ENCODE peak calls at places on chromosomes 13 and 19, in ten cellular contexts. One of them, this sample, is unnamed.

GRCh38 chr13:30791354-30791921 is 56.1 kb downstream of the ALOX5AP start:
- DNase-seq in CD4-positive, alpha-beta T cell: no peak
- DNase-seq in HFF-Myc: peak
- DNase-seq in heart right ventricle: peak
- DNase-seq in foreskin fibroblast: peak
- DNase-seq in lower leg skin: no peak
- DNase-seq in endothelial cell: no peak
- DNase-seq in AG09319: peak
- DNase-seq in B cell: no peak
- DNase-seq in endodermal cell: no peak
- DNase-seq in this sample: no peak

GRCh38 chr19:49224856-49225255 is 67.3 kb downstream of the TRPM4 start:
- DNase-seq in CD4-positive, alpha-beta T cell: no peak
- DNase-seq in HFF-Myc: no peak
- DNase-seq in heart right ventricle: peak
- DNase-seq in foreskin fibroblast: peak
- DNase-seq in lower leg skin: no peak
- DNase-seq in endothelial cell: peak
- DNase-seq in AG09319: no peak
- DNase-seq in B cell: no peak
- DNase-seq in endodermal cell: peak
- DNase-seq in this sample: no peak

GRCh38 chr19:49409441-49410029 is 13.7 kb downstream of the PTH2 start:
- DNase-seq in CD4-positive, alpha-beta T cell: no peak
- DNase-seq in HFF-Myc: no peak
- DNase-seq in heart right ventricle: no peak
- DNase-seq in foreskin fibroblast: no peak
- DNase-seq in lower leg skin: no peak
- DNase-seq in endothelial cell: no peak
- DNase-seq in AG09319: no peak
- DNase-seq in B cell: peak
- DNase-seq in endodermal cell: no peak
- DNase-seq in this sample: no peak

GRCh38 chr19:15575406-15575805 is 39.6 kb upstream of the CYP4F8 start:
- DNase-seq in CD4-positive, alpha-beta T cell: no peak
- DNase-seq in HFF-Myc: no peak
- DNase-seq in heart right ventricle: no peak
- DNase-seq in foreskin fibroblast: no peak
- DNase-seq in lower leg skin: peak
- DNase-seq in endothelial cell: no peak
- DNase-seq in AG09319: no peak
- DNase-seq in B cell: no peak
- DNase-seq in endodermal cell: no peak
- DNase-seq in this sample: no peak

GRCh38 chr13:109785141-109785891 is 1.1 kb downstream of the IRS2 start:
- DNase-seq in CD4-positive, alpha-beta T cell: no peak
- DNase-seq in HFF-Myc: no peak
- DNase-seq in heart right ventricle: peak
- DNase-seq in foreskin fibroblast: peak
- DNase-seq in lower leg skin: peak
- DNase-seq in endothelial cell: peak
- DNase-seq in AG09319: no peak
- DNase-seq in B cell: peak
- DNase-seq in endodermal cell: peak
- DNase-seq in this sample: no peak

GRCh38 chr19:30539315-30539714 is 167.1 kb downstream of the ZNF536 start:
- DNase-seq in CD4-positive, alpha-beta T cell: no peak
- DNase-seq in HFF-Myc: no peak
- DNase-seq in heart right ventricle: no peak
- DNase-seq in foreskin fibroblast: no peak
- DNase-seq in lower leg skin: no peak
- DNase-seq in endothelial cell: no peak
- DNase-seq in AG09319: no peak
- DNase-seq in B cell: no peak
- DNase-seq in endodermal cell: no peak
- DNase-seq in this sample: no peak

GRCh38 chr19:44866672-44867071 is 20.6 kb downstream of the NECTIN2 start:
- DNase-seq in CD4-positive, alpha-beta T cell: no peak
- DNase-seq in HFF-Myc: no peak
- DNase-seq in heart right ventricle: no peak
- DNase-seq in foreskin fibroblast: no peak
- DNase-seq in lower leg skin: no peak
- DNase-seq in endothelial cell: no peak
- DNase-seq in AG09319: no peak
- DNase-seq in B cell: no peak
- DNase-seq in endodermal cell: no peak
- DNase-seq in this sample: no peak

GRCh38 chr19:32012886-32013635 is 332.3 kb upstream of the ZNF507 start:
- DNase-seq in CD4-positive, alpha-beta T cell: no peak
- DNase-seq in HFF-Myc: no peak
- DNase-seq in heart right ventricle: no peak
- DNase-seq in foreskin fibroblast: no peak
- DNase-seq in lower leg skin: no peak
- DNase-seq in endothelial cell: no peak
- DNase-seq in AG09319: no peak
- DNase-seq in B cell: no peak
- DNase-seq in endodermal cell: no peak
- DNase-seq in this sample: no peak

GRCh38 chr19:17125052-17125727 is 49.6 kb downstream of the MYO9B start:
- DNase-seq in CD4-positive, alpha-beta T cell: no peak
- DNase-seq in HFF-Myc: no peak
- DNase-seq in heart right ventricle: no peak
- DNase-seq in foreskin fibroblast: no peak
- DNase-seq in lower leg skin: no peak
- DNase-seq in endothelial cell: no peak
- DNase-seq in AG09319: no peak
- DNase-seq in B cell: no peak
- DNase-seq in endodermal cell: no peak
- DNase-seq in this sample: no peak

DNA sequence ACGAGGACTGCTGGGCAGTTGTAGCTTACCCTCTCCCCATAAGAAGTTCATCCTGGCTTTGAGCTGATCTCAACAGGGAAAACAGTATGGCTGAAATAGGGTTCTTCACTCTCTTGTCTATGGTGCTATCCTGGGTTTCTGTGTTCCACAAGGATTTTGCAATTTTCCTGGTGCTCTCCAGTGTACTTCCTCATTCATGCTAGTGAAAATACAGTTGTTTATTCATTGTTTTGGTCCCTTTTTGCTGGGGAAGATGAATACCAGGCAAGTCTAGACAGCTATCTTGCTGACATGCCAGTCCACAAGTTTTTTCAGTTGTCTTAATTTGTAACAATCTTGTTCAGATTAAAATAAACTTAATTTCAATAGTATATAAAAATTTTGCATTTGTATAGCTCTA is 306.5 kb downstream of the DLEU7 start:
- DNase-seq in CD4-positive, alpha-beta T cell: no peak
- DNase-seq in HFF-Myc: no peak
- DNase-seq in heart right ventricle: no peak
- DNase-seq in foreskin fibroblast: no peak
- DNase-seq in lower leg skin: no peak
- DNase-seq in endothelial cell: no peak
- DNase-seq in AG09319: no peak
- DNase-seq in B cell: no peak
- DNase-seq in endodermal cell: no peak
- DNase-seq in this sample: no peak
- TF ChIP-seq CTCF in CD4-positive, alpha-beta T cell: no peak
- TF ChIP-seq CTCF in HFF-Myc: no peak
- TF ChIP-seq CTCF in heart right ventricle: no peak
- TF ChIP-seq CTCF in foreskin fibroblast: no peak
- TF ChIP-seq CTCF in lower leg skin: no peak
- TF ChIP-seq CTCF in endothelial cell: no peak
- TF ChIP-seq CTCF in AG09319: no peak
- TF ChIP-seq CTCF in B cell: no peak
- TF ChIP-seq CTCF in endodermal cell: no peak
- TF ChIP-seq CTCF in this sample: no peak

GRCh38 chr13:72696590-72696989 is 30.8 kb downstream of the MZT1 start:
- DNase-seq in CD4-positive, alpha-beta T cell: no peak
- DNase-seq in HFF-Myc: no peak
- DNase-seq in heart right ventricle: no peak
- DNase-seq in foreskin fibroblast: no peak
- DNase-seq in lower leg skin: no peak
- DNase-seq in endothelial cell: no peak
- DNase-seq in AG09319: no peak
- DNase-seq in B cell: no peak
- DNase-seq in endodermal cell: no peak
- DNase-seq in this sample: no peak
- TF ChIP-seq CTCF in CD4-positive, alpha-beta T cell: no peak
- TF ChIP-seq CTCF in HFF-Myc: peak
- TF ChIP-seq CTCF in heart right ventricle: peak
- TF ChIP-seq CTCF in foreskin fibroblast: peak
- TF ChIP-seq CTCF in lower leg skin: no peak
- TF ChIP-seq CTCF in endothelial cell: no peak
- TF ChIP-seq CTCF in AG09319: peak
- TF ChIP-seq CTCF in B cell: peak
- TF ChIP-seq CTCF in endodermal cell: peak
- TF ChIP-seq CTCF in this sample: no peak

DNA sequence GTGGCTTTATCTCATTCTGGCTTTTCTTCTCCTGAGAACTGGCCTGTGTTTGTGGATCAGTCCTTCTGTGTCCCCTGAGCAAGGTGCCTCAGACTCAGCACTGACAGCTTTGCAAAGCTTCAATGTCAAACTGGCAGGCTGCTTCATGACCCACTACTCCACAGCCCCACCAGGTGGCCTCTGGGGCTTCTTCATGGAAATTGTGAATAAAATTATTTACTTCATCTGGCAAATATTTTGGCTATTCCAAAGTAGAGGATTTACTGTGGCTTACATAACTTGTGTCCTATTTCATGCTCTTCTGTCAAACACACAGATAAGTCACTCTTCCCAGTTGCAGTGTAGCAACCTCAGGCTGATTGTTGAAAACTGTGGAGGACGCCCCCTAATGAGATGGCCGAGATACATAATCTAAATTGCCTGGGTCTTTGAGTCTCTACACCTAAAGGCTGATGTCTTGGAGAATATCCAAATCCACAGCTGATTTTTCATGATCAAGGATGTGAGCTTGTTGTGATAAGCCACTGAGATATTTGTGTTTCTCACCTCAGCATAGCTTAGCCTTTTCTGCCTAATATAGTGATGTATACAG is 721.9 kb upstream of the SLC10A2 start:
- DNase-seq in CD4-positive, alpha-beta T cell: no peak
- DNase-seq in HFF-Myc: no peak
- DNase-seq in heart right ventricle: peak
- DNase-seq in foreskin fibroblast: no peak
- DNase-seq in lower leg skin: no peak
- DNase-seq in endothelial cell: peak
- DNase-seq in AG09319: no peak
- DNase-seq in B cell: no peak
- DNase-seq in endodermal cell: peak
- DNase-seq in this sample: no peak
- TF ChIP-seq CTCF in CD4-positive, alpha-beta T cell: no peak
- TF ChIP-seq CTCF in HFF-Myc: no peak
- TF ChIP-seq CTCF in heart right ventricle: peak
- TF ChIP-seq CTCF in foreskin fibroblast: no peak
- TF ChIP-seq CTCF in lower leg skin: no peak
- TF ChIP-seq CTCF in endothelial cell: peak
- TF ChIP-seq CTCF in AG09319: no peak
- TF ChIP-seq CTCF in B cell: no peak
- TF ChIP-seq CTCF in endodermal cell: peak
- TF ChIP-seq CTCF in this sample: no peak

GRCh38 chr13:27788271-27788670 is 4.0 kb upstream of the GSX1 start:
- DNase-seq in CD4-positive, alpha-beta T cell: no peak
- DNase-seq in HFF-Myc: no peak
- DNase-seq in heart right ventricle: no peak
- DNase-seq in foreskin fibroblast: no peak
- DNase-seq in lower leg skin: peak
- DNase-seq in endothelial cell: no peak
- DNase-seq in AG09319: no peak
- DNase-seq in B cell: no peak
- DNase-seq in endodermal cell: no peak
- DNase-seq in this sample: no peak

GRCh38 chr13:27783111-27783510 is 9.2 kb upstream of the GSX1 start:
- DNase-seq in CD4-positive, alpha-beta T cell: no peak
- DNase-seq in HFF-Myc: no peak
- DNase-seq in heart right ventricle: no peak
- DNase-seq in foreskin fibroblast: no peak
- DNase-seq in lower leg skin: peak
- DNase-seq in endothelial cell: no peak
- DNase-seq in AG09319: no peak
- DNase-seq in B cell: no peak
- DNase-seq in endodermal cell: peak
- DNase-seq in this sample: no peak
- TF ChIP-seq CTCF in CD4-positive, alpha-beta T cell: no peak
- TF ChIP-seq CTCF in HFF-Myc: peak
- TF ChIP-seq CTCF in heart right ventricle: peak
- TF ChIP-seq CTCF in foreskin fibroblast: peak
- TF ChIP-seq CTCF in lower leg skin: no peak
- TF ChIP-seq CTCF in endothelial cell: no peak
- TF ChIP-seq CTCF in AG09319: peak
- TF ChIP-seq CTCF in B cell: no peak
- TF ChIP-seq CTCF in endodermal cell: peak
- TF ChIP-seq CTCF in this sample: no peak

DNA sequence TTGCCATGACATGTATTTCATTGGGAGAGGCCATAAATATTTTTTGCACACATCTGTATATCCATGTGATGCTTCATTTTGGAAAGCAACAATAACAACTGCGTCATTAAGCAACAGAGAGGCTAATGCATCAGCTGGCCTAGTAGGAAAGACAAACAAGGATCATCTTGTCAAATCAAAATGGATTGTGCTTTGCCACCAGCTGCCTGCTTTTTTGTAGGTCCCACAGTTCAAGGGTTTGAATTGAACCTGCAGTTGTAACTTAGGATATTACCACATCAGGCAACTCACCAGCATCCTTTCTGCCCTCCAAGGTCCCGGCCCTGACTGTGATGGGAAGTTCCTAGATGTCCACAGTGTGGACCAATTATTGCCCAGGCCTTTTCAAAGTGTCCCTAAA is 143.7 kb downstream of the DNAJC15 start:
- DNase-seq in CD4-positive, alpha-beta T cell: no peak
- DNase-seq in HFF-Myc: no peak
- DNase-seq in heart right ventricle: no peak
- DNase-seq in foreskin fibroblast: no peak
- DNase-seq in lower leg skin: no peak
- DNase-seq in endothelial cell: no peak
- DNase-seq in AG09319: no peak
- DNase-seq in B cell: no peak
- DNase-seq in endodermal cell: no peak
- DNase-seq in this sample: no peak
- TF ChIP-seq CTCF in CD4-positive, alpha-beta T cell: no peak
- TF ChIP-seq CTCF in HFF-Myc: no peak
- TF ChIP-seq CTCF in heart right ventricle: no peak
- TF ChIP-seq CTCF in foreskin fibroblast: no peak
- TF ChIP-seq CTCF in lower leg skin: no peak
- TF ChIP-seq CTCF in endothelial cell: no peak
- TF ChIP-seq CTCF in AG09319: no peak
- TF ChIP-seq CTCF in B cell: no peak
- TF ChIP-seq CTCF in endodermal cell: no peak
- TF ChIP-seq CTCF in this sample: no peak

GRCh38 chr13:66560991-66561390 is 669.1 kb downstream of the PCDH9 start:
- DNase-seq in CD4-positive, alpha-beta T cell: no peak
- DNase-seq in HFF-Myc: no peak
- DNase-seq in heart right ventricle: no peak
- DNase-seq in foreskin fibroblast: no peak
- DNase-seq in lower leg skin: no peak
- DNase-seq in endothelial cell: no peak
- DNase-seq in AG09319: no peak
- DNase-seq in B cell: no peak
- DNase-seq in endodermal cell: no peak
- DNase-seq in this sample: no peak
- TF ChIP-seq CTCF in CD4-positive, alpha-beta T cell: no peak
- TF ChIP-seq CTCF in HFF-Myc: no peak
- TF ChIP-seq CTCF in heart right ventricle: no peak
- TF ChIP-seq CTCF in foreskin fibroblast: no peak
- TF ChIP-seq CTCF in lower leg skin: no peak
- TF ChIP-seq CTCF in endothelial cell: no peak
- TF ChIP-seq CTCF in AG09319: no peak
- TF ChIP-seq CTCF in B cell: no peak
- TF ChIP-seq CTCF in endodermal cell: no peak
- TF ChIP-seq CTCF in this sample: no peak

This sample was measured in omental fat pad.